ENCODE peak calls at places on chromosomes 11 and 22, in six cellular contexts. Y is SJSA1; C is Caco-2; E is CD8-positive, alpha-beta memory T cell; R is left ventricle myocardium inferior; T is fibroblast of lung. K is an unnamed sample.

GRCh38 chr11:134818531-134818930 is 406.5 kb upstream of the B3GAT1 start:
- DNase-seq in Y (no peak), C (peak), E (no peak), R (no peak), T (no peak), K (no peak)

GRCh38 chr11:41872458-41872857 is 413.0 kb upstream of the LRRC4C start:
- DNase-seq in Y (no peak), C (no peak), E (no peak), R (no peak), T (no peak), K (no peak)

GRCh38 chr11:78216021-78216420 is 27.3 kb downstream of the USP35 start:
- DNase-seq in Y (no peak), C (no peak), E (no peak), R (peak), T (no peak), K (no peak)

GRCh38 chr11:72231396-72232259 is 7.1 kb downstream of the INPPL1 start:
- DNase-seq in Y (no peak), C (no peak), E (no peak), R (peak), T (no peak), K (no peak)

GRCh38 chr11:24760681-24761080 is 263.8 kb downstream of the LUZP2 start:
- DNase-seq in Y (no peak), C (no peak), E (no peak), R (no peak), T (peak), K (no peak)

GRCh38 chr11:45053736-45054446 is 92.5 kb upstream of the PRDM11 start:
- DNase-seq in Y (no peak), C (no peak), E (no peak), R (no peak), T (no peak), K (no peak)

GRCh38 chr11:71325418-71326327 is 73.3 kb upstream of the SHANK2 start:
- DNase-seq in Y (no peak), C (no peak), E (no peak), R (no peak), T (no peak), K (no peak)

GRCh38 chr22:42344391-42344861 is 74.0 kb upstream of the TCF20 start:
- DNase-seq in Y (no peak), C (no peak), E (no peak), R (peak), T (peak), K (no peak)

GRCh38 chr11:64858467-64859401 is 14.3 kb upstream of the CDC42BPG start:
- DNase-seq in Y (no peak), C (no peak), E (peak), R (peak), T (no peak), K (no peak)

GRCh38 chr11:11011617-11012016 is 153.8 kb upstream of the ZBED5 start:
- DNase-seq in Y (no peak), C (no peak), E (no peak), R (no peak), T (no peak), K (no peak)

GRCh38 chr11:115222218-115222862 is 281.9 kb downstream of the CADM1 start:
- DNase-seq in Y (peak), C (no peak), E (peak), R (no peak), T (peak), K (peak)

GRCh38 chr11:46414899-46415298 is 23.3 kb upstream of the CHRM4 start:
- DNase-seq in Y (no peak), C (no peak), E (no peak), R (no peak), T (no peak), K (no peak)

GRCh38 chr11:133922078-133922870 is 34.5 kb downstream of the IGSF9B start:
- DNase-seq in Y (no peak), C (no peak), E (no peak), R (no peak), T (no peak), K (no peak)

GRCh38 chr11:41982975-41983374 is 523.5 kb upstream of the LRRC4C start:
- DNase-seq in Y (no peak), C (no peak), E (no peak), R (no peak), T (peak), K (no peak)

DNA sequence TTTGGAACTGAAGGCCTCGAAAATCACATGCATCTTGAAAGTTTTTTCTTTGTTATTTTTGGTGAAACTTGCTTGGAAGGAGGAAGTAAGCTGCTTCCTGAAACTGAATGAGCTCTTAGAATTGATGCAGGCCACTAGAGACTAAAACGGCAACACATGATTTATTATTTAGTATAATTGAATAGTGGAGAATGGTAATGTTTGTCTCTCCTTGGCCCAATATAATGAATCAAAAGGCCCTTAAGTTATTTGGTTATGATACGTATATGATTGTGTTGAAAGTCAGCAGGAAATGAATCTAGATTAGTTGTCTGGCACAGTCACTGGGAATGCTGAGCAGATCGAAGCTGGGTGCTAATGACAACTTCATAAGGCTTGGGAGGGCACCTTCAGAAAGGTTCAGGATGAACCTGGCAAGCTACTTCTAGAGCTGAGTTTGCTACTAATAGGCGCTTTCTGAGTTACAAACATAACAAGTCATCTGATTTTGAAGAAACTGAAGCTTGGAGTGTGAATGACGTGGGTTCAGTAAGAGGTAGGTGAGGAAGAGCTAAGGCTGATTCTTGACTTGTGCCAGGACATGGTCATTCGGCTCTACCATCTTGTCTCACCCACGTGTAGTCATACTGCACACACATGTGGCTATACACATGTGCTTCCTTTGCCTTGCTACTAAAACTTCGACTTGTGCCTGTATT is 56.2 kb downstream of the SWAP70 start:
- DNase-seq in Y (no peak), C (no peak), E (no peak), R (no peak), T (no peak), K (no peak)
- H3K4me3 ChIP-seq in Y (no peak), C (no peak), E (no peak), R (no peak), T (no peak), K (no peak)

GRCh38 chr11:2989551-2989950 is 2.6 kb downstream of the NAP1L4 start:
- DNase-seq in Y (no peak), C (no peak), E (no peak), R (no peak), T (no peak), K (no peak)
- H3K4me3 ChIP-seq in Y (no peak), C (peak), E (peak), R (peak), T (peak), K (peak)

GRCh38 chr11:15114501-15115475 is at the start of gene INSC:
- DNase-seq in Y (no peak), C (no peak), E (no peak), R (peak), T (peak), K (peak)
- H3K4me3 ChIP-seq in Y (no peak), C (no peak), E (no peak), R (peak), T (no peak), K (peak)

GRCh38 chr22:49694462-49695260 is 133.0 kb downstream of the BRD1 start:
- DNase-seq in Y (peak), C (no peak), E (no peak), R (no peak), T (no peak), K (no peak)
- H3K4me3 ChIP-seq in Y (no peak), C (no peak), E (no peak), R (no peak), T (no peak), K (no peak)

DNA sequence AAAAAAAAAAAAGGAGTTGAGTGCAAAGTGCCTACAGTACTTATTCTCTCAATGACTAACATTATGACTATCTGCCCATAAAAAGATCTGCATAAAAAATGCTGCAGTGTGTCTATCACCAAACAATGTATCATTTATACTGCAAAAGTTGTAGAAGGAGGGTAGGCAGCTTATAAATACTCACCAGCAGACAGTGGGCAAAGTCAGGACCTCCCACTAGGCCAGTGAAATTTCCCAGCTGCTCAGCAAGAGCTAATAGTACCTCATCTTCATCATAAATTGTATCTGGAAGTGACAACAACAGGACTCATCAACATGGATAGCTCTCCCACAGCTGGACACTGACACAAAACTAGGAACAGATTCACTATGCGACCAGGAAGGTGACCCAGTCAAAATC is 1.6 kb downstream of the PPP2R1B start:
- DNase-seq in Y (peak), C (no peak), E (no peak), R (no peak), T (peak), K (peak)
- H3K4me3 ChIP-seq in Y (peak), C (peak), E (peak), R (peak), T (peak), K (peak)

GRCh38 chr22:37231406-37232139 is 12.5 kb downstream of the RAC2 start:
- DNase-seq in Y (no peak), C (no peak), E (no peak), R (no peak), T (no peak), K (no peak)

GRCh38 chr22:37229012-37229804 is 14.9 kb downstream of the RAC2 start:
- DNase-seq in Y (peak), C (no peak), E (peak), R (no peak), T (peak), K (peak)

GRCh38 chr22:37230673-37231405 is 13.2 kb downstream of the RAC2 start:
- DNase-seq in Y (no peak), C (no peak), E (peak), R (no peak), T (peak), K (no peak)

GRCh38 chr22:37228106-37229011 is 15.7 kb downstream of the RAC2 start:
- DNase-seq in Y (no peak), C (no peak), E (peak), R (peak), T (peak), K (peak)

GRCh38 chr22:37229805-37230672 is 14.0 kb downstream of the RAC2 start:
- DNase-seq in Y (peak), C (no peak), E (peak), R (peak), T (peak), K (peak)
- H3K4me3 ChIP-seq in Y (no peak), C (no peak), E (peak), R (no peak), T (no peak), K (no peak)

DNA sequence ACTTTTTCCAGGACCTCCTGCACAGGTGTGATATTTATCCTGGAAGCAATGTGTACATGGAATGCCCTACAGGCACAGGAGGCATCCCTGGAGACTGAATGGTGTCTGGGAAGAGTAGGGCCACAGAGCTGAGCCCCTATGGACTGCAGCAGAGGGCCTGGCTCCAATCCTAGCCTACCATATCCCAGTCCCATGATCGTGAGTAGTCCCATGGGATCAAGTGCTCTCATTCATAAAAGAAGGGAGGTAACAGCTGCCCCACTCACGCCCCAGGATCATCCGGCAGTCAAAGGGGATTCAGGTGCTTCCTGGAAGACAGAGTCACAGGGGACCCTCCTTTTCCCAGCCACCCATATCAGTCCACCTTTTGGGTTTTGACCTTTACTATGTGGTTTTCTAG is 24.0 kb downstream of the ANKK1 start:
- DNase-seq in Y (no peak), C (no peak), E (no peak), R (no peak), T (no peak), K (no peak)
- H3K4me3 ChIP-seq in Y (no peak), C (no peak), E (no peak), R (no peak), T (no peak), K (no peak)

GRCh38 chr11:2792376-2793250 is 92.8 kb upstream of the KCNQ1OT1 start:
- DNase-seq in Y (peak), C (no peak), E (no peak), R (peak), T (no peak), K (no peak)
- H3K4me3 ChIP-seq in Y (no peak), C (no peak), E (peak), R (no peak), T (no peak), K (no peak)